ENCODE peak calls at places on chromosomes 3 and 15, in nine cellular contexts. One of them, this sample, is unnamed.

GRCh38 chr15:57340673-57341259 is 35.5 kb upstream of the CGNL1 start:
- DNase-seq in right cardiac atrium: peak; percentile 77
- DNase-seq in HFFc6: peak; percentile 11
- DNase-seq in hippocampal formation: peak; percentile 23
- DNase-seq in GM06990: peak; percentile 34
- DNase-seq in GM12892: no peak
- DNase-seq in activated naive CD8-positive, alpha-beta T cell treated with anti-CD3 and anti-CD28 coated beads, Interleukin-2, amount 50 U/mL, for 24 hours: peak; percentile 29
- DNase-seq in NCI-H460: peak; percentile 48
- DNase-seq in stimulated activated CD8-positive, alpha-beta memory T cell treated with anti-CD3 and anti-CD28 coated beads, Interleukin-7, amount 100 ng/mL, for 48 hours: no peak
- DNase-seq in this sample: peak; percentile 19

GRCh38 chr3:165614332-165614731 is 222.9 kb downstream of the BCHE start:
- DNase-seq in right cardiac atrium: no peak
- DNase-seq in HFFc6: no peak
- DNase-seq in hippocampal formation: no peak
- DNase-seq in GM06990: no peak
- DNase-seq in GM12892: no peak
- DNase-seq in activated naive CD8-positive, alpha-beta T cell treated with anti-CD3 and anti-CD28 coated beads, Interleukin-2, amount 50 U/mL, for 24 hours: no peak
- DNase-seq in NCI-H460: no peak
- DNase-seq in stimulated activated CD8-positive, alpha-beta memory T cell treated with anti-CD3 and anti-CD28 coated beads, Interleukin-7, amount 100 ng/mL, for 48 hours: no peak
- DNase-seq in this sample: no peak

GRCh38 chr15:22887157-22887951 is 48.9 kb downstream of the NIPA2 start:
- DNase-seq in right cardiac atrium: no peak
- DNase-seq in HFFc6: peak; percentile 84
- DNase-seq in hippocampal formation: no peak
- DNase-seq in GM06990: no peak
- DNase-seq in GM12892: no peak
- DNase-seq in activated naive CD8-positive, alpha-beta T cell treated with anti-CD3 and anti-CD28 coated beads, Interleukin-2, amount 50 U/mL, for 24 hours: no peak
- DNase-seq in NCI-H460: no peak
- DNase-seq in stimulated activated CD8-positive, alpha-beta memory T cell treated with anti-CD3 and anti-CD28 coated beads, Interleukin-7, amount 100 ng/mL, for 48 hours: no peak
- DNase-seq in this sample: no peak

GRCh38 chr3:87084868-87085267 is 93.9 kb upstream of the VGLL3 start:
- DNase-seq in right cardiac atrium: no peak
- DNase-seq in HFFc6: no peak
- DNase-seq in hippocampal formation: no peak
- DNase-seq in GM06990: no peak
- DNase-seq in GM12892: no peak
- DNase-seq in activated naive CD8-positive, alpha-beta T cell treated with anti-CD3 and anti-CD28 coated beads, Interleukin-2, amount 50 U/mL, for 24 hours: no peak
- DNase-seq in NCI-H460: no peak
- DNase-seq in stimulated activated CD8-positive, alpha-beta memory T cell treated with anti-CD3 and anti-CD28 coated beads, Interleukin-7, amount 100 ng/mL, for 48 hours: no peak
- DNase-seq in this sample: no peak

GRCh38 chr3:152245498-152246175 is 23.1 kb upstream of the MBNL1 start:
- DNase-seq in right cardiac atrium: no peak
- DNase-seq in HFFc6: no peak
- DNase-seq in hippocampal formation: no peak
- DNase-seq in GM06990: no peak
- DNase-seq in GM12892: no peak
- DNase-seq in activated naive CD8-positive, alpha-beta T cell treated with anti-CD3 and anti-CD28 coated beads, Interleukin-2, amount 50 U/mL, for 24 hours: no peak
- DNase-seq in NCI-H460: no peak
- DNase-seq in stimulated activated CD8-positive, alpha-beta memory T cell treated with anti-CD3 and anti-CD28 coated beads, Interleukin-7, amount 100 ng/mL, for 48 hours: no peak
- DNase-seq in this sample: no peak

GRCh38 chr15:101001796-101002195 is 82.6 kb downstream of the LRRK1 start:
- DNase-seq in right cardiac atrium: no peak
- DNase-seq in HFFc6: no peak
- DNase-seq in hippocampal formation: no peak
- DNase-seq in GM06990: no peak
- DNase-seq in GM12892: no peak
- DNase-seq in activated naive CD8-positive, alpha-beta T cell treated with anti-CD3 and anti-CD28 coated beads, Interleukin-2, amount 50 U/mL, for 24 hours: no peak
- DNase-seq in NCI-H460: no peak
- DNase-seq in stimulated activated CD8-positive, alpha-beta memory T cell treated with anti-CD3 and anti-CD28 coated beads, Interleukin-7, amount 100 ng/mL, for 48 hours: no peak
- DNase-seq in this sample: no peak

GRCh38 chr3:52983336-52983807 is 62.5 kb downstream of the SFMBT1 start:
- DNase-seq in right cardiac atrium: no peak
- DNase-seq in HFFc6: no peak
- DNase-seq in hippocampal formation: peak; percentile 4
- DNase-seq in GM06990: peak; percentile 26
- DNase-seq in GM12892: peak; percentile 26
- DNase-seq in activated naive CD8-positive, alpha-beta T cell treated with anti-CD3 and anti-CD28 coated beads, Interleukin-2, amount 50 U/mL, for 24 hours: peak; percentile 68
- DNase-seq in NCI-H460: no peak
- DNase-seq in stimulated activated CD8-positive, alpha-beta memory T cell treated with anti-CD3 and anti-CD28 coated beads, Interleukin-7, amount 100 ng/mL, for 48 hours: peak; percentile 28
- DNase-seq in this sample: peak; percentile 65

GRCh38 chr3:72329354-72329753 is 518.9 kb downstream of the SHQ1 start:
- DNase-seq in right cardiac atrium: peak; percentile 65
- DNase-seq in HFFc6: no peak
- DNase-seq in hippocampal formation: peak; percentile 47
- DNase-seq in GM06990: no peak
- DNase-seq in GM12892: no peak
- DNase-seq in activated naive CD8-positive, alpha-beta T cell treated with anti-CD3 and anti-CD28 coated beads, Interleukin-2, amount 50 U/mL, for 24 hours: no peak
- DNase-seq in NCI-H460: no peak
- DNase-seq in stimulated activated CD8-positive, alpha-beta memory T cell treated with anti-CD3 and anti-CD28 coated beads, Interleukin-7, amount 100 ng/mL, for 48 hours: no peak
- DNase-seq in this sample: no peak

GRCh38 chr15:42858540-42858939 is 62.0 kb downstream of the TTBK2 start:
- DNase-seq in right cardiac atrium: no peak
- DNase-seq in HFFc6: no peak
- DNase-seq in hippocampal formation: no peak
- DNase-seq in GM06990: no peak
- DNase-seq in GM12892: no peak
- DNase-seq in activated naive CD8-positive, alpha-beta T cell treated with anti-CD3 and anti-CD28 coated beads, Interleukin-2, amount 50 U/mL, for 24 hours: no peak
- DNase-seq in NCI-H460: no peak
- DNase-seq in stimulated activated CD8-positive, alpha-beta memory T cell treated with anti-CD3 and anti-CD28 coated beads, Interleukin-7, amount 100 ng/mL, for 48 hours: no peak
- DNase-seq in this sample: no peak

GRCh38 chr3:27590437-27591320 is 106.5 kb upstream of the SLC4A7 start:
- DNase-seq in right cardiac atrium: no peak
- DNase-seq in HFFc6: peak; percentile 32
- DNase-seq in hippocampal formation: no peak
- DNase-seq in GM06990: no peak
- DNase-seq in GM12892: no peak
- DNase-seq in activated naive CD8-positive, alpha-beta T cell treated with anti-CD3 and anti-CD28 coated beads, Interleukin-2, amount 50 U/mL, for 24 hours: peak; percentile 15
- DNase-seq in NCI-H460: no peak
- DNase-seq in stimulated activated CD8-positive, alpha-beta memory T cell treated with anti-CD3 and anti-CD28 coated beads, Interleukin-7, amount 100 ng/mL, for 48 hours: no peak
- DNase-seq in this sample: no peak

GRCh38 chr3:120331071-120331470 is 18.1 kb downstream of the LRRC58 start:
- DNase-seq in right cardiac atrium: no peak
- DNase-seq in HFFc6: no peak
- DNase-seq in hippocampal formation: no peak
- DNase-seq in GM06990: no peak
- DNase-seq in GM12892: no peak
- DNase-seq in activated naive CD8-positive, alpha-beta T cell treated with anti-CD3 and anti-CD28 coated beads, Interleukin-2, amount 50 U/mL, for 24 hours: no peak
- DNase-seq in NCI-H460: no peak
- DNase-seq in stimulated activated CD8-positive, alpha-beta memory T cell treated with anti-CD3 and anti-CD28 coated beads, Interleukin-7, amount 100 ng/mL, for 48 hours: no peak
- DNase-seq in this sample: no peak

GRCh38 chr15:80581976-80582375 is 113.1 kb upstream of the ABHD17C start:
- DNase-seq in right cardiac atrium: no peak
- DNase-seq in HFFc6: no peak
- DNase-seq in hippocampal formation: no peak
- DNase-seq in GM06990: no peak
- DNase-seq in GM12892: no peak
- DNase-seq in activated naive CD8-positive, alpha-beta T cell treated with anti-CD3 and anti-CD28 coated beads, Interleukin-2, amount 50 U/mL, for 24 hours: no peak
- DNase-seq in NCI-H460: no peak
- DNase-seq in stimulated activated CD8-positive, alpha-beta memory T cell treated with anti-CD3 and anti-CD28 coated beads, Interleukin-7, amount 100 ng/mL, for 48 hours: no peak
- DNase-seq in this sample: no peak

GRCh38 chr3:65078748-65079147 is 390.9 kb upstream of the ADAMTS9 start:
- DNase-seq in right cardiac atrium: no peak
- DNase-seq in HFFc6: no peak
- DNase-seq in hippocampal formation: no peak
- DNase-seq in GM06990: no peak
- DNase-seq in GM12892: no peak
- DNase-seq in activated naive CD8-positive, alpha-beta T cell treated with anti-CD3 and anti-CD28 coated beads, Interleukin-2, amount 50 U/mL, for 24 hours: no peak
- DNase-seq in NCI-H460: no peak
- DNase-seq in stimulated activated CD8-positive, alpha-beta memory T cell treated with anti-CD3 and anti-CD28 coated beads, Interleukin-7, amount 100 ng/mL, for 48 hours: no peak
- DNase-seq in this sample: no peak

GRCh38 chr3:158434412-158435038 is 136.5 kb upstream of the MLF1 start:
- DNase-seq in right cardiac atrium: no peak
- DNase-seq in HFFc6: peak; percentile 65
- DNase-seq in hippocampal formation: peak; percentile 35
- DNase-seq in GM06990: no peak
- DNase-seq in GM12892: no peak
- DNase-seq in activated naive CD8-positive, alpha-beta T cell treated with anti-CD3 and anti-CD28 coated beads, Interleukin-2, amount 50 U/mL, for 24 hours: peak; percentile 20
- DNase-seq in NCI-H460: peak; percentile 58
- DNase-seq in stimulated activated CD8-positive, alpha-beta memory T cell treated with anti-CD3 and anti-CD28 coated beads, Interleukin-7, amount 100 ng/mL, for 48 hours: no peak
- DNase-seq in this sample: peak; percentile 31

GRCh38 chr3:15858547-15859506 is 61.0 kb upstream of the ANKRD28 start:
- DNase-seq in right cardiac atrium: peak; percentile 64
- DNase-seq in HFFc6: no peak
- DNase-seq in hippocampal formation: no peak
- DNase-seq in GM06990: peak; percentile 88
- DNase-seq in GM12892: peak; percentile 53
- DNase-seq in activated naive CD8-positive, alpha-beta T cell treated with anti-CD3 and anti-CD28 coated beads, Interleukin-2, amount 50 U/mL, for 24 hours: peak; percentile 59
- DNase-seq in NCI-H460: no peak
- DNase-seq in stimulated activated CD8-positive, alpha-beta memory T cell treated with anti-CD3 and anti-CD28 coated beads, Interleukin-7, amount 100 ng/mL, for 48 hours: peak; percentile 33
- DNase-seq in this sample: peak; percentile 70

GRCh38 chr3:127166501-127167065 is 26.3 kb upstream of the PRR23E start:
- DNase-seq in right cardiac atrium: no peak
- DNase-seq in HFFc6: no peak
- DNase-seq in hippocampal formation: no peak
- DNase-seq in GM06990: no peak
- DNase-seq in GM12892: no peak
- DNase-seq in activated naive CD8-positive, alpha-beta T cell treated with anti-CD3 and anti-CD28 coated beads, Interleukin-2, amount 50 U/mL, for 24 hours: no peak
- DNase-seq in NCI-H460: no peak
- DNase-seq in stimulated activated CD8-positive, alpha-beta memory T cell treated with anti-CD3 and anti-CD28 coated beads, Interleukin-7, amount 100 ng/mL, for 48 hours: no peak
- DNase-seq in this sample: no peak